ENCODE peak calls at places on chromosomes 12 and 14, in eight cellular contexts. B is activated CD8-positive, alpha-beta memory T cell treated with anti-CD3 and anti-CD28 coated beads, Interleukin-2, amount 10 ng/mL, durations not matched to agents 7 days and 5 days; H is EH; T is thyroid gland; M is DMS 273 treated with DMSO at 0.1 percent for 48 hours; Q is nucleus accumbens; I is ACHN; D is activated T-helper 1 cell treated with anti-CD3 and anti-CD28 coated beads, Interleukin-2, amount 50 U/mL, for 16 hours. G is an unnamed sample.

GRCh38 chr14:54617467-54617866 is 50.5 kb downstream of the SAMD4A start:
- DNase-seq in M (no peak), I (no peak), T (no peak), Q (no peak), B (no peak), D (no peak), H (peak), G (no peak)

GRCh38 chr12:24960222-24960855 is 11.4 kb upstream of the BCAT1 start:
- DNase-seq in B (peak), M (no peak), Q (no peak), H (peak), I (peak), T (no peak), D (no peak), G (peak)

GRCh38 chr14:25231006-25231405 is 181.1 kb upstream of the STXBP6 start:
- DNase-seq in Q (no peak), D (no peak), I (no peak), B (no peak), T (no peak), M (no peak), H (peak), G (no peak)

GRCh38 chr14:30928462-30928861 is 54.1 kb downstream of the COCH start:
- DNase-seq in I (no peak), H (peak), T (no peak), D (no peak), B (peak), Q (no peak), M (no peak), G (no peak)

GRCh38 chr12:52221912-52222457 is 11.1 kb upstream of the KRT7 start:
- DNase-seq in H (peak), I (peak), Q (peak), B (peak), M (no peak), D (peak), T (peak), G (peak)

GRCh38 chr12:48961801-48962200 is 4.5 kb upstream of the ARF3 start:
- DNase-seq in I (no peak), H (peak), Q (no peak), B (no peak), M (no peak), D (no peak), T (no peak), G (no peak)

GRCh38 chr12:23640754-23641153 is 308.7 kb downstream of the SOX5 start:
- DNase-seq in M (no peak), H (no peak), T (no peak), I (no peak), D (no peak), B (no peak), Q (no peak), G (no peak)

GRCh38 chr12:99253068-99253467 is 394.5 kb upstream of the GARIN6 start:
- DNase-seq in I (peak), H (no peak), Q (no peak), B (no peak), M (no peak), T (peak), D (no peak), G (no peak)

GRCh38 chr14:26841920-26842741 is 244.3 kb upstream of the NOVA1 start:
- DNase-seq in M (no peak), D (no peak), I (peak), B (no peak), Q (no peak), H (no peak), T (peak), G (peak)

GRCh38 chr12:67669925-67670631 is 21.5 kb downstream of the DYRK2 start:
- DNase-seq in H (peak), B (no peak), D (no peak), Q (no peak), T (no peak), I (no peak), M (no peak), G (no peak)

GRCh38 chr12:82174936-82175335 is 183.3 kb downstream of the CCDC59 start:
- DNase-seq in Q (no peak), H (no peak), D (no peak), T (no peak), I (no peak), B (no peak), M (peak), G (no peak)

GRCh38 chr12:93763746-93764147 is 86.6 kb downstream of the CRADD start:
- DNase-seq in H (no peak), I (no peak), T (no peak), M (no peak), Q (no peak), D (no peak), B (no peak), G (no peak)

GRCh38 chr12:111443586-111443985 is 37.9 kb downstream of the SH2B3 start:
- DNase-seq in I (peak), T (no peak), B (no peak), Q (no peak), M (no peak), H (peak), D (no peak), G (no peak)

GRCh38 chr14:81200041-81200440 is 20.7 kb downstream of the GTF2A1 start:
- DNase-seq in B (no peak), M (no peak), D (no peak), H (no peak), Q (no peak), T (no peak), I (no peak), G (no peak)

GRCh38 chr14:89165189-89165809 is 251.7 kb downstream of the FOXN3 start:
- DNase-seq in M (no peak), I (no peak), T (no peak), Q (no peak), D (no peak), B (peak), H (no peak), G (no peak)

GRCh38 chr12:108516511-108517275 is 1.6 kb downstream of the FICD start:
- DNase-seq in I (peak), B (no peak), Q (no peak), T (no peak), D (no peak), M (no peak), H (peak), G (no peak)

GRCh38 chr12:119328111-119328510 is 6.4 kb upstream of the CCDC60 start:
- DNase-seq in T (no peak), M (no peak), H (no peak), I (peak), Q (no peak), B (no peak), D (no peak), G (no peak)

GRCh38 chr12:3527181-3527580 is 36.2 kb downstream of the PRMT8 start:
- DNase-seq in H (peak), I (no peak), B (no peak), M (no peak), D (no peak), T (no peak), Q (no peak), G (peak)

GRCh38 chr14:81165188-81165587 is 55.6 kb downstream of the GTF2A1 start:
- DNase-seq in D (no peak), I (no peak), M (no peak), T (no peak), H (no peak), Q (no peak), B (no peak), G (no peak)

GRCh38 chr12:126663304-126664094 is 1598.3 kb downstream of the AACS start:
- DNase-seq in M (no peak), B (no peak), I (peak), T (no peak), D (no peak), Q (no peak), H (peak), G (no peak)

GRCh38 chr12:89752331-89752730 is 43.7 kb upstream of the ATP2B1 start:
- DNase-seq in I (no peak), H (peak), Q (no peak), T (no peak), B (no peak), M (no peak), D (no peak), G (no peak)

GRCh38 chr12:106919910-106920544 is 35.7 kb upstream of the TMEM263 start:
- DNase-seq in D (no peak), H (peak), T (no peak), B (no peak), Q (no peak), M (no peak), I (peak), G (peak)

G was measured in PC-9.